ENCODE peak calls at places on chromosome 17, in five cellular contexts. U, V, O, Q and I are unnamed samples.

GRCh38 chr17:77145635-77146632 is 5.2 kb downstream of the SEC14L1 start:
- DNase-seq in O (peak; percentile 83), U (peak; percentile 80), Q (peak; percentile 79), V (peak; percentile 79), I (peak; percentile 84)

GRCh38 chr17:62819511-62820221 is 11.6 kb upstream of the MARCHF10 start:
- DNase-seq in U (peak; percentile 83), Q (peak; percentile 63), O (peak; percentile 97), V (peak; percentile 84), I (peak; percentile 91)

GRCh38 chr17:50495918-50496317 is 12.3 kb upstream of the MYCBPAP start:
- DNase-seq in U (no peak), Q (no peak), V (no peak), O (peak; percentile 18), I (no peak)

GRCh38 chr17:83067718-83068261 is 11.6 kb upstream of the METRNL start:
- DNase-seq in V (peak; percentile 44), Q (no peak), O (peak; percentile 30), U (no peak), I (no peak)

GRCh38 chr17:40021471-40021961 is 6.3 kb downstream of the CSF3 start:
- DNase-seq in O (peak; percentile 59), Q (no peak), V (no peak), U (no peak), I (no peak)

GRCh38 chr17:13727441-13728171 is 125.9 kb upstream of the HS3ST3A1 start:
- DNase-seq in O (peak; percentile 75), U (no peak), V (no peak), Q (no peak), I (no peak)

GRCh38 chr17:41717408-41718286 is 5.5 kb downstream of the GAST start:
- DNase-seq in O (peak; percentile 55), Q (no peak), U (no peak), V (no peak), I (no peak)

GRCh38 chr17:69608808-69609494 is 194.5 kb downstream of the MAP2K6 start:
- DNase-seq in O (peak; percentile 71), U (no peak), Q (no peak), V (no peak), I (no peak)

GRCh38 chr17:45234641-45235040 is 13.0 kb downstream of the FMNL1 start:
- DNase-seq in Q (no peak), V (no peak), O (no peak), U (no peak), I (no peak)

GRCh38 chr17:71821512-71821911 is 299.3 kb upstream of the SOX9 start:
- DNase-seq in Q (no peak), V (no peak), O (no peak), U (no peak), I (no peak)

GRCh38 chr17:30309591-30309990 is 17.8 kb upstream of the BLMH start:
- DNase-seq in O (peak; percentile 21), V (no peak), Q (no peak), U (no peak), I (no peak)

GRCh38 chr17:41647038-41647813 is 22.9 kb upstream of the KRT17 start:
- DNase-seq in O (no peak), V (no peak), U (no peak), Q (no peak), I (no peak)

GRCh38 chr17:82791532-82791931 is 39.7 kb downstream of the TBCD start:
- DNase-seq in V (no peak), Q (no peak), U (no peak), O (peak; percentile 81), I (no peak)

GRCh38 chr17:260944-261343 is 79.5 kb upstream of the DOC2B start:
- DNase-seq in V (no peak), U (peak; percentile 12), O (no peak), Q (no peak), I (no peak)

GRCh38 chr17:29131814-29132682 is 48.1 kb downstream of the MYO18A start:
- DNase-seq in O (peak; percentile 92), Q (no peak), U (no peak), V (no peak), I (peak; percentile 79)

GRCh38 chr17:2400474-2400866 is 390 bp downstream of the MNT start:
- DNase-seq in U (peak; percentile 82), O (peak; percentile 57), V (peak; percentile 89), Q (peak; percentile 54), I (no peak)

GRCh38 chr17:29505826-29506225 is 61.0 kb downstream of the ABHD15 start:
- DNase-seq in U (no peak), O (no peak), Q (no peak), V (no peak), I (no peak)

GRCh38 chr17:73625975-73626706 is 18.1 kb downstream of the SDK2 start:
- DNase-seq in V (no peak), U (no peak), Q (no peak), O (no peak), I (no peak)

GRCh38 chr17:179721-180379 is 1.6 kb downstream of the DOC2B start:
- DNase-seq in O (no peak), U (no peak), Q (no peak), V (no peak), I (no peak)

GRCh38 chr17:60077226-60077625 is 1.5 kb downstream of the HEATR6 start:
- DNase-seq in O (no peak), Q (no peak), U (no peak), V (no peak), I (no peak)

GRCh38 chr17:61000911-61001310 is 323.3 kb downstream of the BCAS3 start:
- DNase-seq in Q (no peak), V (no peak), U (no peak), O (peak; percentile 64), I (no peak)

GRCh38 chr17:15168379-15168778 is 96.7 kb downstream of the PMP22 start:
- DNase-seq in V (no peak), U (no peak), Q (no peak), O (no peak), I (no peak)

GRCh38 chr17:76529224-76529642 is 8.3 kb downstream of the CYGB start:
- DNase-seq in V (peak; percentile 86), Q (peak; percentile 48), U (peak; percentile 80), O (peak; percentile 95), I (peak; percentile 96)

GRCh38 chr17:37422971-37423625 is 16.4 kb downstream of the TADA2A start:
- DNase-seq in U (no peak), O (no peak), V (no peak), Q (no peak), I (no peak)

GRCh38 chr17:17414316-17414937 is 62.4 kb upstream of the MED9 start:
- DNase-seq in U (no peak), O (peak; percentile 78), Q (no peak), V (peak; percentile 28), I (peak; percentile 74)

GRCh38 chr17:72989074-72989610 is 103.3 kb downstream of the SLC39A11 start:
- DNase-seq in V (no peak), Q (no peak), O (no peak), U (no peak), I (no peak)

GRCh38 chr17:41613277-41614082 is 913 bp upstream of the KRT16 start:
- DNase-seq in V (peak; percentile 29), U (no peak), Q (no peak), O (no peak), I (no peak)

GRCh38 chr17:75077490-75078096 is 10.2 kb upstream of the SLC16A5 start:
- DNase-seq in O (peak; percentile 48), U (peak; percentile 88), Q (peak; percentile 83), V (peak; percentile 90), I (peak; percentile 78)

GRCh38 chr17:28151001-28151400 is 108.5 kb downstream of the NLK start:
- DNase-seq in U (no peak), V (no peak), Q (no peak), O (no peak), I (no peak)

GRCh38 chr17:59464246-59464645 is 101.2 kb upstream of the DHX40 start:
- DNase-seq in V (no peak), U (no peak), Q (no peak), O (no peak), I (no peak)

GRCh38 chr17:16214190-16215001 is 938 bp downstream of the NCOR1 start:
- DNase-seq in V (no peak), U (no peak), O (no peak), Q (no peak), I (no peak)

DNA sequence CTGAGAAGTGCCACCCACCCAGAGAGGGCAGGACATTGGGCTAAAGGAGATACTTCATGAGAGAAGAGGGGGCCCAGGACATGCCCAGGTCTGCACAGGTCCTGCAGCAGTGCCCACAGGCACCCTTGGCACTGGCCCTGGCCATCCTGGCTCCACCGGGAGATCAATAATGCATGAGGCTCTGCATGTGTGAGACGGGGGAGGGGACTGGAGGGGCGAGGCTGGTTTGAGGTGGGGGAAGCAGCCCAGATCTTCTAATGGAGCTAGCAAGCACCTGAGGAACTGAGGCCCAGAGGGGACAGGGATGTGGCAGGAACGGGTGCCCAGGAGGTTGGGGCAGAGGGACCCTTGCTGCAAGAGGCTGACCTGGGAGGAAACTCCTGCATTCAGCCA is 567 bp downstream of the OSBPL7 start:
- DNase-seq in U (no peak), Q (no peak), O (no peak), V (no peak), I (no peak)
- H3K27ac ChIP-seq in U (peak overlapping the region; percentile 62), Q (peak overlapping the region; percentile 87), O (no peak overlapping the region), V (peak overlapping the region; percentile 67), I (peak overlapping the region; percentile 47)

DNA sequence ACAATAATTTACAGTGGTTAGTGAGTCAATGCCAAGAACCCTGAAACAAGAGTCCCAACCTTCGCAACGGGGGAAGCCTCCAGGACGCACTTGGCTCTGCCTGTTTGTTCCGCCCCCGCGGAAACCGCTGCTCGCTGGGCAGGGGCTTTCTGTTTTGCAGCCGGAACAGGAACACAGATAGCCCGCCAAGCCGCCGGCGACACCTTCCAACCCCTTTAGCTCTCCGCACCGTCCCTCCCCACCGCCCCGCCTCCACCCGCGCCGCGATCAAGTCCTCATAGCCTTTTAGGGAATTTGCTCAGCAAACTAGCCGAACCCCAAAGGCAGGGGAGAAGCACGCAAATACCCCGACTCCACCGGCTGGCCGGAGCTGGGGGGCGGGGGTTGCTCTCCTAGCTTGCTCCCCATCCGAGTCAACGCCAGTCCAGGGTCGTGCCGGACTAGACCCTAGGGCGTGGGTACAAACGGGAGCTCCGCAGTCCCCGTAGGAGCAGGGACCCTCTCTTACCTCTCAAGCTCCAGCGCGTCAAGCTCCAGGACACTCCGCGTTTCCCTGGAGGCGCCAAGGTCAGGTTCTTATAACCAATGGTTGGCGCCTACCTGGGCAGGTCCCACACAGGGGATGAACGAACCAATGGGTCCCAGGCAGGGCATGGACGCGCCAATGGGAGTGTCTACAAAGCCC is at the start of gene SLFN13:
- DNase-seq in U (peak; percentile 89), V (peak; percentile 89), O (peak; percentile 87), Q (peak; percentile 87), I (peak; percentile 81)
- H3K4me1 ChIP-seq in U (peaks cover 14% of the 10 kb centered on the region), V (peaks cover 9% of the 10 kb centered on the region), O (no peaks in the 10 kb centered on the region), Q (peaks cover 23% of the 10 kb centered on the region), I (no peaks in the 10 kb centered on the region)

GRCh38 chr17:44170135-44170498 is 387 bp upstream of the ASB16 start:
- DNase-seq in Q (no peak), U (no peak), V (no peak), O (no peak), I (no peak)

GRCh38 chr17:44167181-44167861 is 3.2 kb upstream of the ASB16 start:
- DNase-seq in U (no peak), O (no peak), V (no peak), Q (no peak), I (no peak)

GRCh38 chr17:44174427-44174826 is 3.9 kb downstream of the ASB16 start:
- DNase-seq in Q (no peak), O (no peak), V (no peak), U (no peak), I (no peak)

GRCh38 chr17:44171931-44172455 is 1.5 kb downstream of the ASB16 start:
- DNase-seq in O (no peak), U (no peak), Q (no peak), V (no peak), I (no peak)

GRCh38 chr17:44170499-44171201 is at the start of gene ASB16:
- DNase-seq in O (no peak), V (no peak), U (no peak), Q (peak; percentile 56), I (no peak)
- TF ChIP-seq CTCF in O (no peak), V (no peak), U (no peak), Q (no peak), I (peak; percentile 42)

GRCh38 chr17:8121531-8122390 is 2.1 kb downstream of the HES7 start:
- DNase-seq in V (no peak), O (peak; percentile 66), Q (no peak), U (no peak), I (no peak)
- H3K27ac ChIP-seq in V (no peak overlapping the region), O (no peak overlapping the region), Q (no peak overlapping the region), U (peak overlapping the region; percentile 2), I (peak overlapping the region; percentile 46)